ENCODE peak calls at places on chromosome 5, in nine cellular contexts. O is head of caudate nucleus; D is astrocyte of the hippocampus; M is AG09309; G is D341Med; K is stimulated activated CD8-positive, alpha-beta memory T cell treated with anti-CD3 and anti-CD28 coated beads, Interleukin-4, amount 100 ng/mL, for 24 hours; X is choroid plexus epithelial cell; P is SJSA1; Q is HS-5. Y is an unnamed sample.

GRCh38 chr5:91266184-91266705 is 116.9 kb downstream of the ARRDC3 start:
- DNase-seq in O (no peak), D (peak), M (peak), G (no peak), K (no peak), X (peak), P (no peak), Q (no peak), Y (no peak)

GRCh38 chr5:145946112-145946861 is 9.9 kb downstream of the SH3RF2 start:
- DNase-seq in O (no peak), D (peak), M (peak), G (no peak), K (no peak), X (peak), P (peak), Q (peak), Y (no peak)

GRCh38 chr5:66967102-66967501 is 229.5 kb downstream of the CD180 start:
- DNase-seq in O (no peak), D (no peak), M (peak), G (no peak), K (no peak), X (peak), P (no peak), Q (no peak), Y (no peak)

GRCh38 chr5:99169309-99169708 is 240.5 kb upstream of the CHD1 start:
- DNase-seq in O (no peak), D (peak), M (no peak), G (no peak), K (no peak), X (peak), P (no peak), Q (no peak), Y (no peak)

GRCh38 chr5:154811653-154812465 is 38.5 kb downstream of the FAXDC2 start:
- DNase-seq in O (peak), D (peak), M (peak), G (peak), K (peak), X (peak), P (peak), Q (peak), Y (no peak)

GRCh38 chr5:66171349-66172344 is 27.5 kb downstream of the SREK1 start:
- DNase-seq in O (peak), D (peak), M (peak), G (peak), K (peak), X (peak), P (no peak), Q (no peak), Y (peak)

GRCh38 chr5:61638476-61638875 is 306.4 kb downstream of the ZSWIM6 start:
- DNase-seq in O (no peak), D (peak), M (no peak), G (no peak), K (no peak), X (no peak), P (no peak), Q (no peak), Y (no peak)

GRCh38 chr5:159792180-159792579 is 124.1 kb upstream of the ADRA1B start:
- DNase-seq in O (no peak), D (no peak), M (no peak), G (peak), K (no peak), X (no peak), P (no peak), Q (no peak), Y (no peak)

GRCh38 chr5:178387061-178387855 is 154.7 kb upstream of the PHYKPL start:
- DNase-seq in O (no peak), D (no peak), M (no peak), G (no peak), K (no peak), X (no peak), P (no peak), Q (no peak), Y (no peak)

GRCh38 chr5:150557507-150557872 is 49.6 kb downstream of the NDST1 start:
- DNase-seq in O (no peak), D (no peak), M (no peak), G (no peak), K (no peak), X (no peak), P (no peak), Q (no peak), Y (no peak)

GRCh38 chr5:172679621-172680212 is 38.7 kb downstream of the NEURL1B start:
- DNase-seq in O (no peak), D (no peak), M (no peak), G (no peak), K (no peak), X (no peak), P (no peak), Q (no peak), Y (no peak)

GRCh38 chr5:93221-93980 is 1.4 kb downstream of the PLEKHG4B start:
- DNase-seq in O (no peak), D (no peak), M (no peak), G (no peak), K (no peak), X (no peak), P (no peak), Q (no peak), Y (no peak)

GRCh38 chr5:67971223-67971830 is 244.2 kb upstream of the PIK3R1 start:
- DNase-seq in O (no peak), D (no peak), M (peak), G (no peak), K (no peak), X (peak), P (no peak), Q (no peak), Y (no peak)

GRCh38 chr5:138650196-138650595 is 75.0 kb upstream of the HSPA9 start:
- DNase-seq in O (no peak), D (no peak), M (no peak), G (no peak), K (no peak), X (no peak), P (no peak), Q (no peak), Y (no peak)

GRCh38 chr5:157379983-157380382 is 80.0 kb upstream of the NIPAL4 start:
- DNase-seq in O (no peak), D (no peak), M (no peak), G (no peak), K (no peak), X (no peak), P (no peak), Q (no peak), Y (no peak)

GRCh38 chr5:36875051-36875788 is 1.3 kb upstream of the NIPBL start:
- DNase-seq in O (peak), D (peak), M (no peak), G (peak), K (peak), X (peak), P (peak), Q (no peak), Y (peak)

GRCh38 chr5:140165101-140165920 is 9.7 kb upstream of the CYSTM1 start:
- DNase-seq in O (no peak), D (no peak), M (no peak), G (no peak), K (no peak), X (no peak), P (no peak), Q (no peak), Y (no peak)

Y was measured in CMK.